ENCODE peak calls at places on chromosome 13, in six cellular contexts. W, C, R, L, D and I are unnamed samples.

GRCh38 chr13:97018029-97018819 is 23.9 kb upstream of the OXGR1 start:
- DNase-seq in W (no peak), C (no peak), R (no peak), L (peak), D (no peak), I (no peak)

GRCh38 chr13:27578121-27579030 is 42.0 kb downstream of the LNX2 start:
- DNase-seq in W (no peak), C (no peak), R (no peak), L (peak), D (no peak), I (no peak)

GRCh38 chr13:26985285-26985878 is 186.2 kb downstream of the USP12 start:
- DNase-seq in W (no peak), C (no peak), R (no peak), L (peak), D (peak), I (peak)

GRCh38 chr13:36105726-36106125 is 25.5 kb downstream of the DCLK1 start:
- DNase-seq in W (no peak), C (no peak), R (no peak), L (no peak), D (no peak), I (no peak)

GRCh38 chr13:41716236-41716635 is 244.7 kb downstream of the VWA8 start:
- DNase-seq in W (no peak), C (no peak), R (no peak), L (no peak), D (no peak), I (no peak)

GRCh38 chr13:28755546-28755870 is 36.7 kb upstream of the SLC46A3 start:
- DNase-seq in W (no peak), C (no peak), R (no peak), L (no peak), D (no peak), I (no peak)

GRCh38 chr13:100694722-100695644 is 20.4 kb upstream of the TMTC4 start:
- DNase-seq in W (no peak), C (peak), R (no peak), L (peak), D (no peak), I (peak)

GRCh38 chr13:27038323-27038722 is 133.3 kb downstream of the USP12 start:
- DNase-seq in W (no peak), C (no peak), R (no peak), L (peak), D (no peak), I (no peak)

GRCh38 chr13:48906200-48906599 is 69.5 kb upstream of the FNDC3A start:
- DNase-seq in W (no peak), C (no peak), R (no peak), L (no peak), D (no peak), I (no peak)

GRCh38 chr13:40505196-40505595 is 161.2 kb downstream of the FOXO1 start:
- DNase-seq in W (no peak), C (no peak), R (no peak), L (peak), D (no peak), I (no peak)

GRCh38 chr13:23639672-23640275 is 69.6 kb downstream of the TNFRSF19 start:
- DNase-seq in W (no peak), C (no peak), R (no peak), L (no peak), D (no peak), I (no peak)